ENCODE peak calls at places on chromosomes 16 and 17, in four cellular contexts. U is left lung, D is ELR, I is GM13977. M is an unnamed sample.

GRCh38 chr17:6442775-6443174 is 1.5 kb upstream of the PIMREG start:
- DNase-seq in D (no peak), I (no peak), U (no peak), M (no peak)

GRCh38 chr16:17766012-17766411 is 295.3 kb upstream of the XYLT1 start:
- DNase-seq in D (no peak), I (no peak), U (no peak), M (no peak)

GRCh38 chr17:47896672-47897490 is 845 bp downstream of the SP2 start:
- DNase-seq in I (no peak), D (peak), U (no peak), M (no peak)

GRCh38 chr16:66251406-66252160 is 114.9 kb upstream of the CDH5 start:
- DNase-seq in D (no peak), U (no peak), I (no peak), M (no peak)

GRCh38 chr16:11994187-11995119 is 17.9 kb downstream of the SNX29 start:
- DNase-seq in D (peak), I (no peak), U (no peak), M (no peak)

GRCh38 chr16:4679156-4679853 is 14.1 kb upstream of the NUDT16L1 start:
- DNase-seq in D (no peak), I (no peak), U (peak), M (peak)

GRCh38 chr17:7294614-7295153 is at the start of gene YBX2:
- DNase-seq in U (peak), D (peak), I (peak), M (peak)

GRCh38 chr16:77816293-77816692 is 27.9 kb downstream of the VAT1L start:
- DNase-seq in U (no peak), D (no peak), I (no peak), M (no peak)

GRCh38 chr16:8892101-8892575 is 10.0 kb downstream of the LITAFD start:
- DNase-seq in D (no peak), I (no peak), U (no peak), M (no peak)

GRCh38 chr16:12903325-12904040 is 2.1 kb downstream of the SHISA9 start:
- DNase-seq in U (no peak), I (no peak), D (no peak), M (no peak)

GRCh38 chr17:6327007-6327406 is 107.9 kb downstream of the AIPL1 start:
- DNase-seq in D (no peak), I (no peak), U (no peak), M (no peak)

GRCh38 chr17:27586203-27586701 is 44.7 kb upstream of the LGALS9 start:
- DNase-seq in D (no peak), I (no peak), U (no peak), M (no peak)

GRCh38 chr17:2952174-2952845 is 111.1 kb downstream of the OR1D5 start:
- DNase-seq in U (no peak), D (no peak), I (no peak), M (no peak)

GRCh38 chr17:50123649-50124349 is 6.2 kb downstream of the SAMD14 start:
- DNase-seq in U (peak), D (no peak), I (no peak), M (peak)

GRCh38 chr16:89039756-89040155 is 53.9 kb upstream of the ACSF3 start:
- DNase-seq in U (peak), I (no peak), D (no peak), M (no peak)

GRCh38 chr16:20681821-20682736 is 15.4 kb downstream of the ACSM1 start:
- DNase-seq in U (no peak), D (no peak), I (no peak), M (no peak)

GRCh38 chr16:1793578-1794220 is at the start of gene IGFALS:
- DNase-seq in U (peak), I (no peak), D (no peak), M (no peak)

M was measured in HT-29.